ENCODE peak calls at places on chromosomes 12 and 14, in seven cellular contexts. G, T, C, Z, K, R and H are unnamed samples.

GRCh38 chr12:107200394-107200793 is 107.0 kb upstream of the CRY1 start:
- DNase-seq in G (no peak), T (no peak), C (peak), Z (no peak), K (peak), R (no peak), H (no peak)

GRCh38 chr14:33636715-33637114 is 314.2 kb downstream of the EGLN3 start:
- DNase-seq in G (no peak), T (no peak), C (no peak), Z (no peak), K (no peak), R (no peak), H (no peak)

GRCh38 chr14:75995372-75996041 is 9.9 kb downstream of the IFT43 start:
- DNase-seq in G (peak), T (peak), C (no peak), Z (no peak), K (no peak), R (no peak), H (no peak)

GRCh38 chr14:68403191-68403781 is 389.6 kb downstream of the ZFP36L1 start:
- DNase-seq in G (no peak), T (no peak), C (peak), Z (no peak), K (no peak), R (no peak), H (no peak)

GRCh38 chr12:47808049-47808448 is 11.7 kb downstream of the HDAC7 start:
- DNase-seq in G (no peak), T (peak), C (peak), Z (no peak), K (no peak), R (peak), H (no peak)

GRCh38 chr12:54246011-54246641 is 33.8 kb downstream of the CBX5 start:
- DNase-seq in G (no peak), T (no peak), C (no peak), Z (no peak), K (no peak), R (no peak), H (no peak)

GRCh38 chr12:120528861-120529525 is at the start of gene COQ5:
- DNase-seq in G (peak), T (peak), C (peak), Z (peak), K (peak), R (peak), H (peak)

GRCh38 chr12:130983328-130984017 is 29.8 kb downstream of the ADGRD1 start:
- DNase-seq in G (peak), T (peak), C (no peak), Z (no peak), K (no peak), R (no peak), H (no peak)

DNA sequence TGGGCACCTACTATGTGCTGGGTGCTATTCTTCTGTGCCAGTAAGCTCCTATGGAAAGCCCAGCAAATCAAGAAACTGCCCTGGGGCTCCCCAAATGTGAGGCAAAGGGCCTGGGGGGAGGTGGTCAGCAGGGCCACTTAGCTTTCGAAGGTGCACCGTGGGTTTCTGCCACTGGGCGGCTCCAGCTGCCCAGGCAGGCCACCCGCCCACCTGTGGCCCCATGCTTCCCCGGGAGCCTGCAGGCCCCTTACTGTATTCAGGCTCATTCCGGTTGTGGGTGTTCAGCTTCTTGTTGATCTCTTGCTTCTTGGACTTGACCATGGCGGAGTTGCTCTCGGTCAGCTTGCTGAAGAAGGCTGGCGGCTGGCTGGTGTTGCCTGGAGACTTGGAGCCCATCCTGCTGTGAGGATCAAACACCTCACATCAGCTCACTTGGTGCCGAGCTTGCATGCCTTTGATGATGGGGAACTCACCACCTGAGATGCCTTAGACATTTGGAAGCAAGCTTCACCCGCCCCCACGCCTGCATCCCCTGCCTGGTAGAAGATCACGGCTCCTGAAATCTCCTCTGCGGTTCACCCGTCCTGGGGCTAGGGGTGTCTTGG is 37.3 kb downstream of the RFLNA start:
- DNase-seq in G (peak), T (no peak), C (no peak), Z (peak), K (peak), R (no peak), H (no peak)
- TF ChIP-seq CTCF in G (peak), T (no peak), C (peak), Z (no peak), K (peak), R (no peak), H (no peak)

GRCh38 chr14:104968153-104968527 is 10.0 kb downstream of the AHNAK2 start:
- DNase-seq in G (peak), T (peak), C (peak), Z (peak), K (peak), R (no peak), H (no peak)

GRCh38 chr14:104969741-104970230 is 8.4 kb downstream of the AHNAK2 start:
- DNase-seq in G (no peak), T (no peak), C (no peak), Z (no peak), K (no peak), R (no peak), H (no peak)

GRCh38 chr14:104970231-104971068 is 7.7 kb downstream of the AHNAK2 start:
- DNase-seq in G (peak), T (peak), C (peak), Z (no peak), K (peak), R (no peak), H (no peak)

GRCh38 chr14:104967414-104968152 is 10.6 kb downstream of the AHNAK2 start:
- DNase-seq in G (peak), T (peak), C (peak), Z (peak), K (peak), R (no peak), H (no peak)

GRCh38 chr14:104968541-104969401 is 9.4 kb downstream of the AHNAK2 start:
- DNase-seq in G (peak), T (peak), C (peak), Z (no peak), K (peak), R (no peak), H (no peak)
- TF ChIP-seq CTCF in G (peak), T (peak), C (no peak), Z (no peak), K (peak), R (no peak), H (no peak)

DNA sequence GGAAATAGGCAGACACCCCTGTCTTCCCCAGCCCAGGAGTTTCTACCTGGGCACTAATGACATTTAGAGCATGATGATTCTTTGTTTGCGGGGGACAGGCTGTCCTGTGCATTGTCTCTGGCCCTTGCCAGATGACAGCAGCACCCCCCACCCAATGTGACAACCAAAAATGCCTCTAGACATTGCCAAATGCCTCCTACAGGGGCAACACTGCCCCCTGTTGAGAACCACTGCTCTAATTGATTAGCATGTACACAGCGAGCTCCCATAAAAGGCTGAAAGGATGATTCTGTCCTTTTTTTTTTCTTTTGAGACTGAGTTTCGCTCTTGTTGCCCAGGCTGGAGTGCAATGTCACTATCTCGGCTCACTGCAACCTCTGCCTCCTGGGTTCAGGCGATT is 50.5 kb downstream of the MAP1LC3B2 start:
- DNase-seq in G (peak), T (no peak), C (no peak), Z (peak), K (peak), R (peak), H (no peak)
- TF ChIP-seq CTCF in G (peak), T (no peak), C (peak), Z (peak), K (peak), R (peak), H (peak)

GRCh38 chr12:85445060-85445938 is 165.3 kb downstream of the ALX1 start:
- DNase-seq in G (peak), T (no peak), C (no peak), Z (no peak), K (peak), R (no peak), H (no peak)

GRCh38 chr12:85440273-85440672 is 160.3 kb downstream of the ALX1 start:
- DNase-seq in G (no peak), T (no peak), C (no peak), Z (no peak), K (peak), R (no peak), H (no peak)

GRCh38 chr12:85441025-85441424 is 161.0 kb downstream of the ALX1 start:
- DNase-seq in G (no peak), T (no peak), C (no peak), Z (no peak), K (no peak), R (no peak), H (no peak)

GRCh38 chr12:85441740-85442139 is 161.7 kb downstream of the ALX1 start:
- DNase-seq in G (no peak), T (no peak), C (peak), Z (no peak), K (peak), R (no peak), H (no peak)
- TF ChIP-seq CTCF in G (peak), T (no peak), C (peak), Z (no peak), K (peak), R (peak), H (peak)

GRCh38 chr12:81329088-81329487 is 251.2 kb downstream of the ACSS3 start:
- DNase-seq in G (peak), T (no peak), C (peak), Z (peak), K (peak), R (peak), H (no peak)

GRCh38 chr12:81332054-81332453 is 254.2 kb downstream of the ACSS3 start:
- DNase-seq in G (no peak), T (no peak), C (no peak), Z (no peak), K (no peak), R (no peak), H (no peak)

GRCh38 chr12:81330480-81330879 is 252.6 kb downstream of the ACSS3 start:
- DNase-seq in G (no peak), T (no peak), C (peak), Z (no peak), K (no peak), R (no peak), H (no peak)

DNA sequence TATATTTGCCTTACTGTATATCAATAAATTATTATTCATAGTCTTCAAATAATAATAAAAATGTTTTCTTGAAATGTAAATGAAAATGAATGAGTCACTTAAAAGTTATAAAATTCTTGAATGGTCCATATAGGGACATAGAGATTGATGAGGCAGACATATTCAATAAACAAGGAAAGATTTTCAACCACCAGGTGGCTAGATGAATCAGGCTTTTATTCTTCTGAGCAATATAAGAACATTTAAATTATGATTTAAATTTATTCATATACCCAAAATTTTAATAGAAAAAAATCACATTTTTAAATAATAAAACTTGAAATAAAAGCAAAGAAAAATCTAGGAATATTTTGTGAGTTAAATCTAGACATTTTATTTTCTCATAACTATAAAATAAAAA is 249.6 kb downstream of the ACSS3 start:
- DNase-seq in G (no peak), T (no peak), C (no peak), Z (no peak), K (no peak), R (no peak), H (no peak)
- TF ChIP-seq CTCF in G (peak), T (no peak), C (no peak), Z (no peak), K (no peak), R (no peak), H (no peak)

GRCh38 chr14:26132061-26132460 is 465.8 kb downstream of the NOVA1 start:
- DNase-seq in G (no peak), T (no peak), C (peak), Z (no peak), K (no peak), R (no peak), H (no peak)

GRCh38 chr14:26138764-26139445 is 458.9 kb downstream of the NOVA1 start:
- DNase-seq in G (no peak), T (no peak), C (peak), Z (no peak), K (peak), R (no peak), H (no peak)

GRCh38 chr14:26137161-26137560 is 460.7 kb downstream of the NOVA1 start:
- DNase-seq in G (peak), T (no peak), C (no peak), Z (peak), K (no peak), R (no peak), H (no peak)
- TF ChIP-seq CTCF in G (peak), T (no peak), C (peak), Z (peak), K (no peak), R (peak), H (no peak)

GRCh38 chr12:96472384-96472783 is 17.0 kb upstream of the CFAP54 start:
- DNase-seq in G (no peak), T (no peak), C (no peak), Z (no peak), K (no peak), R (no peak), H (no peak)

GRCh38 chr12:96462571-96463280 is 26.7 kb upstream of the CFAP54 start:
- DNase-seq in G (no peak), T (no peak), C (no peak), Z (no peak), K (no peak), R (no peak), H (no peak)

GRCh38 chr12:96471368-96472040 is 17.9 kb upstream of the CFAP54 start:
- DNase-seq in G (no peak), T (no peak), C (peak), Z (no peak), K (no peak), R (no peak), H (no peak)

GRCh38 chr12:96465896-96466295 is 23.5 kb upstream of the CFAP54 start:
- DNase-seq in G (no peak), T (no peak), C (no peak), Z (no peak), K (no peak), R (no peak), H (no peak)

GRCh38 chr12:96466939-96467751 is 22.2 kb upstream of the CFAP54 start:
- DNase-seq in G (no peak), T (no peak), C (no peak), Z (no peak), K (no peak), R (no peak), H (no peak)
- TF ChIP-seq CTCF in G (no peak), T (no peak), C (no peak), Z (no peak), K (no peak), R (no peak), H (no peak)

DNA sequence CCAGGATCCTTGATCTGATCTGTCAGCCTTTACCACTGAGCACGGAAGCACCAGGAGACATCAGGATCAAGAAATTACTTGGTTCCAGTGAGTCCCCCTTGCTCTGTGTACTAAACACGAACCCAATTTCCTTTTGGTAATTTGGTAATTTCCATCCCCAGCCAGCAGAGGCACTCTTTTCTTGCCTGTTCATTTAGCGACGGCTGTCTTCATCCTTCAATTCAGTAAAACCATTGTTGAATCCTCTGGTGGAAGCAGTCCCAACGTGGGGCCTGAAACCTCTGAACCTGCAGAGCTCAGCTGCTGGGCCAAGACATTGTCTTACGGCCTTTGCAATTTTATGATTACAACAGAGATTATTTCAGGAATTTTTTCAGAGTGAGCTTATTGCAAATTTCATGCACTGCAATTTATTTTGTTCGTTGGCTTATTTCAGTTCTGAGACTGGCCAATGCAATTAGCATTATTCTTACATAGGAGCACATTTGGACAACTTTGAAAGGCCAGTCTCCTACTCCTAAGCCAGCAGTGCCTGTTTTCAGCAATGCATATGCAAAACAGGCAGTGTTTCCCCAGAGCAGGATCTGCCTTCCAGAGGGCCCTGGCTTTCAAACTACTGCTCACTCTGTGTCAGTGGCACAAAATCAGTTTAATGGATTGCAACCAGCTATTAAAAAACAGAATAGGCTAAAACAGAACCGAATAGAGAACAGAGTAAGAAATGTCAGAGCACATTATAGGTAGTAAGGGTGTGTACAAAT is 372.9 kb upstream of the TMEM132C start:
- DNase-seq in G (peak), T (no peak), C (peak), Z (no peak), K (peak), R (no peak), H (no peak)
- TF ChIP-seq CTCF in G (peak), T (no peak), C (peak), Z (no peak), K (no peak), R (peak), H (peak)

GRCh38 chr14:54349713-54350112 is 47.1 kb upstream of the CDKN3 start:
- DNase-seq in G (no peak), T (no peak), C (no peak), Z (no peak), K (no peak), R (no peak), H (no peak)

GRCh38 chr14:54348001-54348611 is 48.7 kb upstream of the CDKN3 start:
- DNase-seq in G (no peak), T (no peak), C (peak), Z (no peak), K (peak), R (peak), H (no peak)

GRCh38 chr14:54347044-54347443 is 49.8 kb upstream of the CDKN3 start:
- DNase-seq in G (no peak), T (no peak), C (no peak), Z (no peak), K (no peak), R (no peak), H (no peak)

GRCh38 chr14:54350196-54350595 is 46.6 kb upstream of the CDKN3 start:
- DNase-seq in G (no peak), T (no peak), C (peak), Z (no peak), K (no peak), R (no peak), H (no peak)

DNA sequence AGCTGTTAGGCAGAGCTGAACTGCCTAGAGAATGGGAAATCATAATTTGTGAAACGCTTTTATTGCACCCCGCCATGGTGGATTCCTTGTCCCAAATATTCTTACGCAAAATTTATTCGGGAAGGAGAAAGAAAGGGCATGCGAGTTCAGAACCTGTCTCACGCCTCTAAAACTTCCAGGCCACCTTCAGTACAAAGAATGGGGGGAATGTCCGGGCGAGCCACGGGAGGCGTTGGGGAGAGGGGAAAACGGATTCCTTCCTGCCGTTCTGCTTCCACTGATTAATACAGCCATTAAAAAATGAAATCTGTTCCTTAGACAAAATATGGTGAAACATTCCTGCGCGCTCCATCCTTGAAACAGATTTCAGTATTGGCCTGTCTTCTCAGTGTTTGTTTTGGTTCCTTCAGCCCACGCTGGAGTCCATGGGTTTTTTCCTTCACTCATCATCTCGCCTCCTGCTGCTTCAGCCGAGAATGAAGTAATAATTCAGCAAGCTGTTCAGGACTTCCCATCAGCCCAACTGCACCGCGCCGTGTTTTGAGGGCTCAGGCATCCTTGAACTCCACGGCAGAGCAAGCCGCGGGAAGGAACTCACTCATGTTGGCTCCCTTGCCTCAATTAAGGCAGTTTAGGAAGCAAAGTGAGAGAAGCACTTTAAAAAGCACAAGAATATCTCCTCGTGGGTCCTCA is 47.7 kb upstream of the CDKN3 start:
- DNase-seq in G (peak), T (peak), C (peak), Z (no peak), K (no peak), R (no peak), H (no peak)
- TF ChIP-seq CTCF in G (no peak), T (no peak), C (peak), Z (no peak), K (no peak), R (no peak), H (no peak)

DNA sequence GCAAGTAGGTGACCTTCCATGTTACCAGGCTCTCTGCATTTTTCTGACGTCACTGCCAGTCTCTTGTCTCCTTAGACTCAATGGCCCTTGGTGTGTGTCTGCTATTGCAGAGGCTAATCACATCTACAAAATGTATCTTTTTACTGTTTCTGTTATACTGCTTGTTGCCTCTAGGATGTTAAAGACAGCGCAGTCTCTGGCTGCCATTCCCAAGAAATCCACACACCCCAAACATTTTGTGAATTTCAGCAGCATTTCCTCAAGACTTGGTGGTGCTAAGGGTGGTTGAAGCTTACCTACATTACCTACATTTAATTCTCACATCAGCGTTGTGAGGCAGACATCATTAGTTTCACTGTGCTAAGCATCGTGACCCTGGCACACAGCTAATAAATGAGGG is 87.2 kb downstream of the C12orf75 start:
- DNase-seq in G (no peak), T (no peak), C (no peak), Z (no peak), K (no peak), R (no peak), H (no peak)
- TF ChIP-seq CTCF in G (peak), T (no peak), C (peak), Z (no peak), K (no peak), R (no peak), H (no peak)